ENCODE peak calls at places on chromosome 1, in five cellular contexts. One of them, this sample, is unnamed.

GRCh38 chr1:2840036-2840809 is 38.7 kb upstream of the TTC34 start:
- DNase-seq in suprapubic skin: no peak
- DNase-seq in AG09319: no peak
- DNase-seq in stimulated activated CD8-positive, alpha-beta memory T cell treated with anti-CD3 and anti-CD28 coated beads, Interleukin-4, amount 100 ng/mL, for 24 hours: peak; percentile 33
- DNase-seq in HCEC 1CT: no peak
- DNase-seq in this sample: no peak

GRCh38 chr1:151158751-151159251 is 2.4 kb downstream of the TNFAIP8L2 start:
- DNase-seq in suprapubic skin: no peak
- DNase-seq in AG09319: no peak
- DNase-seq in stimulated activated CD8-positive, alpha-beta memory T cell treated with anti-CD3 and anti-CD28 coated beads, Interleukin-4, amount 100 ng/mL, for 24 hours: no peak
- DNase-seq in HCEC 1CT: no peak
- DNase-seq in this sample: no peak

GRCh38 chr1:206505702-206506375 is 1.5 kb upstream of the RASSF5 start:
- DNase-seq in suprapubic skin: no peak
- DNase-seq in AG09319: no peak
- DNase-seq in stimulated activated CD8-positive, alpha-beta memory T cell treated with anti-CD3 and anti-CD28 coated beads, Interleukin-4, amount 100 ng/mL, for 24 hours: no peak
- DNase-seq in HCEC 1CT: peak; percentile 53
- DNase-seq in this sample: no peak

GRCh38 chr1:101257500-101258325 is 20.9 kb downstream of the S1PR1 start:
- DNase-seq in suprapubic skin: no peak
- DNase-seq in AG09319: no peak
- DNase-seq in stimulated activated CD8-positive, alpha-beta memory T cell treated with anti-CD3 and anti-CD28 coated beads, Interleukin-4, amount 100 ng/mL, for 24 hours: no peak
- DNase-seq in HCEC 1CT: no peak
- DNase-seq in this sample: no peak

GRCh38 chr1:26724938-26725337 is 29.1 kb downstream of the ARID1A start:
- DNase-seq in suprapubic skin: no peak
- DNase-seq in AG09319: no peak
- DNase-seq in stimulated activated CD8-positive, alpha-beta memory T cell treated with anti-CD3 and anti-CD28 coated beads, Interleukin-4, amount 100 ng/mL, for 24 hours: no peak
- DNase-seq in HCEC 1CT: no peak
- DNase-seq in this sample: peak; percentile 63

GRCh38 chr1:117695796-117696505 is 90.1 kb downstream of the TENT5C start:
- DNase-seq in suprapubic skin: no peak
- DNase-seq in AG09319: peak; percentile 86
- DNase-seq in stimulated activated CD8-positive, alpha-beta memory T cell treated with anti-CD3 and anti-CD28 coated beads, Interleukin-4, amount 100 ng/mL, for 24 hours: no peak
- DNase-seq in HCEC 1CT: peak; percentile 88
- DNase-seq in this sample: no peak

GRCh38 chr1:181087400-181087901 is 1.0 kb upstream of the IER5 start:
- DNase-seq in suprapubic skin: no peak
- DNase-seq in AG09319: no peak
- DNase-seq in stimulated activated CD8-positive, alpha-beta memory T cell treated with anti-CD3 and anti-CD28 coated beads, Interleukin-4, amount 100 ng/mL, for 24 hours: no peak
- DNase-seq in HCEC 1CT: no peak
- DNase-seq in this sample: no peak

GRCh38 chr1:70146488-70146887 is 58.9 kb downstream of the LRRC40 start:
- DNase-seq in suprapubic skin: no peak
- DNase-seq in AG09319: no peak
- DNase-seq in stimulated activated CD8-positive, alpha-beta memory T cell treated with anti-CD3 and anti-CD28 coated beads, Interleukin-4, amount 100 ng/mL, for 24 hours: no peak
- DNase-seq in HCEC 1CT: peak; percentile 77
- DNase-seq in this sample: no peak

GRCh38 chr1:205598841-205599666 is 32.8 kb downstream of the ELK4 start:
- DNase-seq in suprapubic skin: peak; percentile 42
- DNase-seq in AG09319: peak; percentile 79
- DNase-seq in stimulated activated CD8-positive, alpha-beta memory T cell treated with anti-CD3 and anti-CD28 coated beads, Interleukin-4, amount 100 ng/mL, for 24 hours: no peak
- DNase-seq in HCEC 1CT: peak; percentile 73
- DNase-seq in this sample: no peak

GRCh38 chr1:198019126-198019525 is 102.0 kb downstream of the LHX9 start:
- DNase-seq in suprapubic skin: no peak
- DNase-seq in AG09319: no peak
- DNase-seq in stimulated activated CD8-positive, alpha-beta memory T cell treated with anti-CD3 and anti-CD28 coated beads, Interleukin-4, amount 100 ng/mL, for 24 hours: no peak
- DNase-seq in HCEC 1CT: no peak
- DNase-seq in this sample: no peak

GRCh38 chr1:15446212-15446611 is 8.0 kb downstream of the CTRC start:
- DNase-seq in suprapubic skin: no peak
- DNase-seq in AG09319: no peak
- DNase-seq in stimulated activated CD8-positive, alpha-beta memory T cell treated with anti-CD3 and anti-CD28 coated beads, Interleukin-4, amount 100 ng/mL, for 24 hours: no peak
- DNase-seq in HCEC 1CT: no peak
- DNase-seq in this sample: no peak

GRCh38 chr1:43452789-43453441 is 816 bp downstream of the HYI start:
- DNase-seq in suprapubic skin: no peak
- DNase-seq in AG09319: peak; percentile 25
- DNase-seq in stimulated activated CD8-positive, alpha-beta memory T cell treated with anti-CD3 and anti-CD28 coated beads, Interleukin-4, amount 100 ng/mL, for 24 hours: no peak
- DNase-seq in HCEC 1CT: peak; percentile 30
- DNase-seq in this sample: peak; percentile 75

GRCh38 chr1:29820401-29820800 is 584.1 kb downstream of the PTPRU start:
- DNase-seq in suprapubic skin: no peak
- DNase-seq in AG09319: no peak
- DNase-seq in stimulated activated CD8-positive, alpha-beta memory T cell treated with anti-CD3 and anti-CD28 coated beads, Interleukin-4, amount 100 ng/mL, for 24 hours: no peak
- DNase-seq in HCEC 1CT: no peak
- DNase-seq in this sample: no peak

GRCh38 chr1:40651138-40651857 is 14.2 kb downstream of the RIMS3 start:
- DNase-seq in suprapubic skin: no peak
- DNase-seq in AG09319: no peak
- DNase-seq in stimulated activated CD8-positive, alpha-beta memory T cell treated with anti-CD3 and anti-CD28 coated beads, Interleukin-4, amount 100 ng/mL, for 24 hours: no peak
- DNase-seq in HCEC 1CT: no peak
- DNase-seq in this sample: no peak

GRCh38 chr1:28163496-28164120 is 12.9 kb downstream of the PTAFR start:
- DNase-seq in suprapubic skin: no peak
- DNase-seq in AG09319: no peak
- DNase-seq in stimulated activated CD8-positive, alpha-beta memory T cell treated with anti-CD3 and anti-CD28 coated beads, Interleukin-4, amount 100 ng/mL, for 24 hours: no peak
- DNase-seq in HCEC 1CT: no peak
- DNase-seq in this sample: no peak

GRCh38 chr1:224856973-224857372 is 72.5 kb upstream of the DNAH14 start:
- DNase-seq in suprapubic skin: no peak
- DNase-seq in AG09319: no peak
- DNase-seq in stimulated activated CD8-positive, alpha-beta memory T cell treated with anti-CD3 and anti-CD28 coated beads, Interleukin-4, amount 100 ng/mL, for 24 hours: no peak
- DNase-seq in HCEC 1CT: no peak
- DNase-seq in this sample: no peak

GRCh38 chr1:12436817-12437599 is 181.0 kb downstream of the DHRS3 start:
- DNase-seq in suprapubic skin: no peak
- DNase-seq in AG09319: no peak
- DNase-seq in stimulated activated CD8-positive, alpha-beta memory T cell treated with anti-CD3 and anti-CD28 coated beads, Interleukin-4, amount 100 ng/mL, for 24 hours: no peak
- DNase-seq in HCEC 1CT: peak; percentile 60
- DNase-seq in this sample: no peak

GRCh38 chr1:214637125-214637524 is 34.1 kb downstream of the CENPF start:
- DNase-seq in suprapubic skin: no peak
- DNase-seq in AG09319: no peak
- DNase-seq in stimulated activated CD8-positive, alpha-beta memory T cell treated with anti-CD3 and anti-CD28 coated beads, Interleukin-4, amount 100 ng/mL, for 24 hours: no peak
- DNase-seq in HCEC 1CT: no peak
- DNase-seq in this sample: no peak